ENCODE peak calls at places on chromosome 13, in five cellular contexts. M is nucleus accumbens; W is iris pigment epithelial cell; C is activated T-cell treated with anti-CD3 and anti-CD28 coated beads for 24 hours; F is stimulated activated CD8-positive, alpha-beta memory T cell treated with anti-CD3 and anti-CD28 coated beads, Interleukin-15, amount 100 ng/mL, for 4 hours. H is an unnamed sample.

GRCh38 chr13:112895521-112896465 is 73.2 kb upstream of the MCF2L start:
- DNase-seq in M (no peak), W (no peak), C (no peak), F (no peak), H (peak)

GRCh38 chr13:113091891-113092775 is 13.5 kb upstream of the F7 start:
- DNase-seq in M (no peak), W (no peak), C (no peak), F (no peak), H (no peak)

GRCh38 chr13:107373551-107373950 is 805.6 kb upstream of the ARGLU1 start:
- DNase-seq in M (no peak), W (peak), C (no peak), F (no peak), H (no peak)

GRCh38 chr13:100674363-100674847 is at the start of gene TMTC4:
- DNase-seq in M (no peak), W (no peak), C (peak), F (no peak), H (no peak)

GRCh38 chr13:98997738-98998641 is 20.1 kb upstream of the DOCK9 start:
- DNase-seq in M (no peak), W (peak), C (no peak), F (no peak), H (no peak)

GRCh38 chr13:109517516-109517915 is 268.9 kb downstream of the IRS2 start:
- DNase-seq in M (no peak), W (peak), C (no peak), F (no peak), H (no peak)

GRCh38 chr13:67133476-67133875 is 96.7 kb downstream of the PCDH9 start:
- DNase-seq in M (no peak), W (no peak), C (no peak), F (no peak), H (no peak)

GRCh38 chr13:19782049-19782726 is 557 bp downstream of the PSPC1 start:
- DNase-seq in M (peak), W (peak), C (peak), F (peak), H (no peak)

GRCh38 chr13:50993371-50993770 is 83.8 kb downstream of the RNASEH2B start:
- DNase-seq in M (no peak), W (no peak), C (no peak), F (no peak), H (no peak)

GRCh38 chr13:31504918-31505317 is 234.4 kb upstream of the RXFP2 start:
- DNase-seq in M (no peak), W (no peak), C (no peak), F (no peak), H (no peak)

GRCh38 chr13:48978942-48979601 is 3.4 kb downstream of the FNDC3A start:
- DNase-seq in M (no peak), W (no peak), C (no peak), F (no peak), H (no peak)

H was measured in SW 1271.